ENCODE peak calls at places on chromosomes 13 and 19, in five cellular contexts. K is tibial nerve, I is left ventricle myocardium inferior, Z is HCT116, W is epithelial cell of esophagus. M is an unnamed sample.

GRCh38 chr19:29139227-29139626 is 73.7 kb downstream of the UQCRFS1 start:
- DNase-seq in K (no peak), I (no peak), Z (no peak), W (no peak), M (no peak)

GRCh38 chr13:98978280-98978679 is 416 bp upstream of the DOCK9 start:
- DNase-seq in K (no peak), I (no peak), Z (peak), W (peak), M (peak)

GRCh38 chr19:43423779-43424178 is 9.1 kb downstream of the TEX101 start:
- DNase-seq in K (no peak), I (no peak), Z (no peak), W (no peak), M (no peak)

GRCh38 chr19:1618157-1619093 is 13.2 kb upstream of the UQCR11 start:
- DNase-seq in K (no peak), I (no peak), Z (peak), W (peak), M (peak)

GRCh38 chr19:939922-940321 is 14.1 kb downstream of the ARID3A start:
- DNase-seq in K (no peak), I (no peak), Z (no peak), W (no peak), M (no peak)

GRCh38 chr19:15098505-15098904 is 8.7 kb upstream of the SYDE1 start:
- DNase-seq in K (no peak), I (no peak), Z (no peak), W (peak), M (no peak)

GRCh38 chr19:33054623-33055022 is 10.1 kb downstream of the RHPN2 start:
- DNase-seq in K (no peak), I (no peak), Z (peak), W (no peak), M (no peak)

GRCh38 chr13:42272115-42272756 is at the start of gene AKAP11:
- DNase-seq in K (no peak), I (peak), Z (no peak), W (peak), M (peak)

GRCh38 chr13:110116072-110116487 is 190.9 kb downstream of the COL4A1 start:
- DNase-seq in K (no peak), I (peak), Z (peak), W (peak), M (peak)

GRCh38 chr13:30889196-30889690 is 16.8 kb upstream of the MEDAG start:
- DNase-seq in K (no peak), I (no peak), Z (no peak), W (no peak), M (no peak)

GRCh38 chr13:40624338-40624737 is 42.1 kb downstream of the FOXO1 start:
- DNase-seq in K (no peak), I (no peak), Z (no peak), W (peak), M (peak)

GRCh38 chr13:95494082-95494681 is 58.3 kb upstream of the CLDN10 start:
- DNase-seq in K (no peak), I (no peak), Z (peak), W (peak), M (peak)

GRCh38 chr13:51834581-51835158 is 10.3 kb downstream of the TMEM272 start:
- DNase-seq in K (no peak), I (no peak), Z (no peak), W (no peak), M (no peak)

GRCh38 chr19:45445139-45445538 is 21.4 kb upstream of the ERCC1 start:
- DNase-seq in K (no peak), I (no peak), Z (no peak), W (no peak), M (no peak)

GRCh38 chr19:17706750-17707181 is 12.5 kb upstream of the MAP1S start:
- DNase-seq in K (no peak), I (no peak), Z (peak), W (peak), M (peak)

GRCh38 chr13:98129059-98129741 is 13.7 kb upstream of the FARP1 start:
- DNase-seq in K (no peak), I (no peak), Z (no peak), W (peak), M (peak)

GRCh38 chr13:58858870-58859371 is 1227.4 kb downstream of the PCDH17 start:
- DNase-seq in K (no peak), I (no peak), Z (no peak), W (no peak), M (no peak)

GRCh38 chr13:40161008-40161694 is 505.3 kb downstream of the FOXO1 start:
- DNase-seq in K (no peak), I (no peak), Z (no peak), W (no peak), M (no peak)

GRCh38 chr13:64071352-64071751 is 2655.7 kb upstream of the PCDH20 start:
- DNase-seq in K (no peak), I (no peak), Z (no peak), W (no peak), M (no peak)

GRCh38 chr13:46905249-46905648 is 8.4 kb upstream of the HTR2A start:
- DNase-seq in K (no peak), I (no peak), Z (no peak), W (peak), M (peak)

GRCh38 chr13:20195846-20196245 is 3.1 kb upstream of the GJB2 start:
- DNase-seq in K (no peak), I (no peak), Z (no peak), W (peak), M (no peak)

GRCh38 chr13:99559560-99559959 is 58.3 kb downstream of the TM9SF2 start:
- DNase-seq in K (no peak), I (no peak), Z (no peak), W (no peak), M (no peak)

GRCh38 chr19:31255863-31256600 is 93.2 kb downstream of the TSHZ3 start:
- DNase-seq in K (no peak), I (no peak), Z (no peak), W (peak), M (no peak)

GRCh38 chr13:103471896-103472295 is 405.7 kb upstream of the SLC10A2 start:
- DNase-seq in K (no peak), I (no peak), Z (no peak), W (no peak), M (no peak)

GRCh38 chr13:41960195-41960699 is 662 bp downstream of the VWA8 start:
- DNase-seq in K (no peak), I (no peak), Z (no peak), W (peak), M (peak)

GRCh38 chr19:16032509-16033135 is 43.7 kb upstream of the TPM4 start:
- DNase-seq in K (no peak), I (no peak), Z (no peak), W (no peak), M (no peak)

GRCh38 chr19:41851456-41851855 is 6.6 kb downstream of the DMRTC2 start:
- DNase-seq in K (no peak), I (no peak), Z (no peak), W (no peak), M (no peak)

GRCh38 chr13:22748866-22749586 is 431.8 kb upstream of the SGCG start:
- DNase-seq in K (no peak), I (no peak), Z (no peak), W (no peak), M (no peak)

GRCh38 chr13:105773887-105774538 is 761.4 kb downstream of the EFNB2 start:
- DNase-seq in K (no peak), I (no peak), Z (peak), W (peak), M (no peak)

GRCh38 chr13:72960541-72960940 is 98.3 kb upstream of the KLF5 start:
- DNase-seq in K (no peak), I (no peak), Z (no peak), W (peak), M (no peak)

GRCh38 chr19:32018014-32018413 is 327.4 kb upstream of the ZNF507 start:
- DNase-seq in K (peak), I (no peak), Z (no peak), W (peak), M (peak)

GRCh38 chr13:99215466-99215865 is 14.8 kb downstream of the UBAC2 start:
- DNase-seq in K (no peak), I (no peak), Z (no peak), W (no peak), M (no peak)

GRCh38 chr13:52968074-52968700 is 60.4 kb upstream of the OLFM4 start:
- DNase-seq in K (peak), I (peak), Z (peak), W (peak), M (peak)

DNA sequence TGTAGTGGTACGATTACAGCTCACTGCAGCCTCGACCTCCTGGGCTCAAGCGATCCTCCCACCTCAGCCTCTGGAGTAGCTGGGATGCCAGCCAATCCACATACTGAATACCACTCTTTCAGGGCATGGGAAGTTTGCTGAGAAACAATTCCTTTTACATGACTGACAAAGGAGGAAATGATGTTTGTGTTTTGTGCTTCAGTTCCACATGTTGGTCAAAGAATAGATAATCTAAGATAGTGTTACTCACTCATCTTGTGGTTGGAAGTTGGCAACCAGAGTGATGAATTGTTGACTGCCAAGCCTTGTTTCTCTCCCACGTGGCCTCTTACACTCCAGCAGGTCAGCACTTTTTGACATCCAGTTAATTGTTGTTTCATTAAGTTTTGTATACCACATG is 7.6 kb downstream of the MBD3L2B start:
- DNase-seq in K (no peak), I (no peak), Z (no peak), W (peak), M (no peak)
- TF ChIP-seq CTCF in K (no peak), I (no peak), Z (no peak), W (no peak), M (no peak)

GRCh38 chr19:35136977-35137702 is 1.5 kb upstream of the FXYD1 start:
- DNase-seq in K (no peak), I (no peak), Z (no peak), W (no peak), M (no peak)
- H3K4me3 ChIP-seq in K (no peak), I (no peak), Z (no peak), W (no peak), M (no peak)

DNA sequence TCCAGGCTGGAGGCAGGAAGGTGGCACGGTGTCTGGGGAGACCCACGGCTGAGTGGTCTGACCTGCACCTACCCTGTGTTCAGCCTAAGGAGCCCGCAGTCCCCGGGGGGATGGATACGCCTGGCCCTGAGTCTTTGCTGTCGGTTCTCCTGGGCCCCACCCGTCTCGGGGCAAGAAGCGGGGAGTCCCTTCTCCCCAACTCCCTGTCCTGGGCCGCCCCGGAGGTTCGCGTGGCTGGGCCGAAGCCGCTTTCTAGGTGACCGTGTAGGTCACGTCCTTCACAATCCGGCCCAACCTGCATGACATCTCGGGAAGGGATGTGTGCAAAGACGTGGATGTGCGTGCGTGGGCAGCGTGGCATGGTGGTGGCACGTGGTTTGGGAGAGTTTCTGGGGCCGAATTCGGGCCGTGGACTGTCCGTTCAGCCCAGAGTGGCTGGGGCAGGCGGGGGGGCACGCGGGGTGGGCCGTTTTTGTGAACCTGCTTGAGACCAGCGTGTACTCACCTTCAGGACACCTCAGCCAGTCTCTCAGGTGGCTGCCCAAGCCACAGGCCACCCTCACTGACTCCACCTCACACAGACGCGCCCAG is 103.3 kb downstream of the PTPRS start:
- DNase-seq in K (no peak), I (no peak), Z (no peak), W (no peak), M (no peak)
- TF ChIP-seq CTCF in K (no peak), I (no peak), Z (no peak), W (no peak), M (no peak)

DNA sequence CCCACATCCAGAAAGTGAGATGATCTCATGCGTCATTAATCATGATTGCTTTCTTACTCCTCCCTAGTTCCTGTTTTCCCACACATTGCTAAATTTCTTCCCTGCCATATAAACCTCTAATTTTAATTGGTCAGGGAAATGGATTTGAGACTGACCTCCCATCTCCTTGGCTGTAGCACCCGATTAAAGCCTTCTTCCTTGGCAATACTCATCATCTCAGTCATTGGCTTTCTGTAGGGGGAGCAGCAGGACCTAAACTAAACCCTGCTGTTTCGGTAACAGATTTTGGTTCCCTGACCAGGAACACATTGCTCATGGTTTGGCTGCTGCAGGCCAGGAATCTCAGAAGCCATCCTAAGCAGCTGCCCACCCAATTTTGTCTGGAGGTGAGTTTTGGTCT is 61.7 kb downstream of the SPRYD7 start:
- DNase-seq in K (no peak), I (no peak), Z (no peak), W (no peak), M (no peak)
- H3K4me3 ChIP-seq in K (no peak), I (no peak), Z (no peak), W (no peak), M (no peak)

GRCh38 chr19:12202250-12202649 is 39.4 kb downstream of the ZNF136 start:
- DNase-seq in K (no peak), I (peak), Z (no peak), W (peak), M (peak)
- TF ChIP-seq CTCF in K (no peak), I (peak), Z (peak), W (peak), M (no peak)

DNA sequence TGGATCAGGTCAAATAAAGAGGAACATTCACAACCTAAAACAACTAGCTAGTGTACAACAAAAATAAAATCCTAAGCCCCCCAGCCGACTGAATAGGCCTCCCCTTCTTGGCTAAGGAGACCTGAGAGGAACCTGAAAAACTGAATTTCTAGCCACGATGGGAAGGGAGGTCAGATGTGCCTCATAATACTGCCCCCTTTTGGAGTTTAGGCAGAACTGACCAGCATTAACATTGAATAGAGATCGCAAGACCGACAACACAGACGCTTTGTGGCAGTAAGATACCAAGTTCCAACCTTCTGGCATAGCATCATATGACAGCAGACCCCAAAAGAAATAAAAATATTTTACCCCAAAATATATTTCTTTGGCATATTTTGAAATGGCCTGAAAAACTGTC is 15.9 kb downstream of the CBY2 start:
- DNase-seq in K (no peak), I (no peak), Z (peak), W (peak), M (peak)
- H3K4me3 ChIP-seq in K (no peak), I (no peak), Z (no peak), W (no peak), M (no peak)

GRCh38 chr13:74978596-74978995 is 503.4 kb downstream of the TBC1D4 start:
- DNase-seq in K (no peak), I (no peak), Z (no peak), W (peak), M (no peak)
- TF ChIP-seq CTCF in K (no peak), I (no peak), Z (no peak), W (no peak), M (no peak)

DNA sequence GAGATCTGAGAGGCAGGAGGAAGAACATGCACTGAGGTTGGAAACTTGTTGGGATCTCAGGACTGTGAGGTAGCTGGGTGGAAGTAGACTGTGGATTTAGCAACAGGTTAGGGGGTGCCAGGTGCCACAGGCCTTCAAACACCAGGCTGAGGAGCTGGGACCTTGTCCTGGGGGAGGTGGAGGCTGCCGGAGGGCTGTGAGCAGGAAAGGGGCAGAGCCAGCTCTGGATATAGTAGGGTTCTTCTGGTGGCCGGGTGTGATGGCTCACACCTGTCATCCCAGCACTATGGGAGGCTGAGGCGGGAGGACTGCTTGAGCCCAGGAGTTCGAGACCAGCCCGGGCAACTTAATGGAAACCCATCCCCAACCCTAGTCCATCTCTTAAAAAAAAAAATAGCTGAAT is 3.1 kb downstream of the FUZ start:
- DNase-seq in K (no peak), I (no peak), Z (no peak), W (no peak), M (no peak)
- H3K4me3 ChIP-seq in K (no peak), I (peak), Z (no peak), W (no peak), M (peak)

M was measured in foreskin fibroblast.